ENCODE peak calls at places on chromosomes 1 and 21, in six cellular contexts. U is dorsolateral prefrontal cortex; O is WERI-Rb-1; Y is GM23248; R is CD8-positive, alpha-beta T cell; K is CD8-positive, alpha-beta memory T cell. X is an unnamed sample.

GRCh38 chr21:38824124-38824822 is 18.5 kb downstream of the ETS2 start:
- DNase-seq in U (no peak), O (no peak), R (no peak), Y (peak; percentile 75), K (no peak), X (no peak)

GRCh38 chr1:111723871-111724270 is 15.3 kb downstream of the INKA2 start:
- DNase-seq in U (no peak), R (no peak), Y (no peak), O (no peak), K (no peak), X (no peak)

GRCh38 chr1:156608981-156609380 is 7.7 kb upstream of the GPATCH4 start:
- DNase-seq in R (peak; percentile 75), O (peak; percentile 78), Y (peak; percentile 34), U (no peak), K (no peak), X (no peak)

GRCh38 chr1:64745986-64746940 is 1.4 kb downstream of the RAVER2 start:
- DNase-seq in K (no peak), U (no peak), Y (no peak), O (no peak), R (no peak), X (no peak)

GRCh38 chr1:230197644-230198567 is 130.9 kb downstream of the GALNT2 start:
- DNase-seq in K (no peak), Y (no peak), R (no peak), U (no peak), O (no peak), X (no peak)

GRCh38 chr1:89169166-89169565 is 6.6 kb downstream of the GBP7 start:
- DNase-seq in R (no peak), O (no peak), K (no peak), U (no peak), Y (no peak), X (no peak)

GRCh38 chr1:52955129-52955970 is 28.3 kb downstream of the SCP2 start:
- DNase-seq in Y (peak; percentile 92), R (no peak), K (no peak), O (no peak), U (no peak), X (no peak)

GRCh38 chr1:245094092-245094491 is 60.7 kb upstream of the KIF26B start:
- DNase-seq in U (no peak), R (no peak), K (no peak), Y (no peak), O (peak; percentile 22), X (no peak)

GRCh38 chr21:33300701-33301631 is 23.8 kb upstream of the IFNAR1 start:
- DNase-seq in R (no peak), U (no peak), O (no peak), Y (no peak), K (no peak), X (no peak)

GRCh38 chr1:1841575-1841991 is 49.3 kb downstream of the GNB1 start:
- DNase-seq in R (no peak), U (no peak), Y (peak; percentile 79), O (no peak), K (no peak), X (no peak)

GRCh38 chr1:216457356-216457755 is 34.1 kb upstream of the USH2A start:
- DNase-seq in U (no peak), R (no peak), Y (no peak), O (no peak), K (no peak), X (no peak)

GRCh38 chr1:201584510-201584991 is 45.6 kb downstream of the NAV1 start:
- DNase-seq in U (no peak), O (peak; percentile 25), R (no peak), K (no peak), Y (peak; percentile 86), X (no peak)
- H3K27ac ChIP-seq in U (peak overlapping the region; percentile 13), O (no peak overlapping the region), R (no peak overlapping the region), K (no peak overlapping the region), Y (peak overlapping the region; percentile 80), X (peak overlapping the region; percentile 23)

GRCh38 chr1:226679303-226679702 is 59.8 kb downstream of the ITPKB start:
- DNase-seq in K (no peak), Y (no peak), U (no peak), R (no peak), O (no peak), X (no peak)
- H3K27me3 ChIP-seq in K (no peaks in the 10 kb centered on the region), Y (no peaks in the 10 kb centered on the region), U (no peaks in the 10 kb centered on the region), R (no peaks in the 10 kb centered on the region), O (no peaks in the 10 kb centered on the region), X (no peaks in the 10 kb centered on the region)

DNA sequence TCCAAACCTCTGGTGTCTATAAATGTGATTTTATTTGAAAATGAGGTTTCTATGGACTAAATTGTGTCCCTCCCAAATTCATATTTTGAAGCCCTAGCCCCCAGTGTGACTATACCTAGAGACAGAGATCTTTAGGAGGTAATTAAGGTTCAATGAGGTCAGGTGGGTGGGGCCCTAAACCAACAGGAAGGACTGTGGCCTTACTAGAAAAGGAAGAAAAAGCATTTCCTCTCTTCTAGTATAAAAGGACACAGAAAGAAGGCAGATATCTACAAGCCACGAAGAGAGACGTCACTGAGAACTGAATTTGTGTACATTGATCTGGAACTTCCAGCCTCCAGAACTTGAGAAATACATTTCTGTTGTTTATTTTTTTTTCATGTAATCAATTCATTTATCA is 123.1 kb upstream of the RUNX1 start:
- DNase-seq in K (peak; percentile 6), R (no peak), U (no peak), Y (no peak), O (no peak), X (no peak)
- H3K4me3 ChIP-seq in K (no peak overlapping the region), R (no peak overlapping the region), U (no peak overlapping the region), Y (no peak overlapping the region), O (no peak overlapping the region), X (no peak overlapping the region)

GRCh38 chr21:31336739-31337040 is 7.4 kb downstream of the TIAM1 start:
- DNase-seq in O (no peak), R (no peak), K (no peak), U (no peak), Y (no peak), X (no peak)

GRCh38 chr21:31338892-31339368 is 5.1 kb downstream of the TIAM1 start:
- DNase-seq in O (no peak), K (no peak), Y (no peak), R (no peak), U (no peak), X (no peak)

GRCh38 chr21:31337086-31337485 is 7.0 kb downstream of the TIAM1 start:
- DNase-seq in U (no peak), Y (no peak), O (no peak), R (no peak), K (no peak), X (no peak)

GRCh38 chr21:31339736-31340135 is 4.3 kb downstream of the TIAM1 start:
- DNase-seq in K (no peak), U (no peak), O (no peak), Y (no peak), R (no peak), X (no peak)

DNA sequence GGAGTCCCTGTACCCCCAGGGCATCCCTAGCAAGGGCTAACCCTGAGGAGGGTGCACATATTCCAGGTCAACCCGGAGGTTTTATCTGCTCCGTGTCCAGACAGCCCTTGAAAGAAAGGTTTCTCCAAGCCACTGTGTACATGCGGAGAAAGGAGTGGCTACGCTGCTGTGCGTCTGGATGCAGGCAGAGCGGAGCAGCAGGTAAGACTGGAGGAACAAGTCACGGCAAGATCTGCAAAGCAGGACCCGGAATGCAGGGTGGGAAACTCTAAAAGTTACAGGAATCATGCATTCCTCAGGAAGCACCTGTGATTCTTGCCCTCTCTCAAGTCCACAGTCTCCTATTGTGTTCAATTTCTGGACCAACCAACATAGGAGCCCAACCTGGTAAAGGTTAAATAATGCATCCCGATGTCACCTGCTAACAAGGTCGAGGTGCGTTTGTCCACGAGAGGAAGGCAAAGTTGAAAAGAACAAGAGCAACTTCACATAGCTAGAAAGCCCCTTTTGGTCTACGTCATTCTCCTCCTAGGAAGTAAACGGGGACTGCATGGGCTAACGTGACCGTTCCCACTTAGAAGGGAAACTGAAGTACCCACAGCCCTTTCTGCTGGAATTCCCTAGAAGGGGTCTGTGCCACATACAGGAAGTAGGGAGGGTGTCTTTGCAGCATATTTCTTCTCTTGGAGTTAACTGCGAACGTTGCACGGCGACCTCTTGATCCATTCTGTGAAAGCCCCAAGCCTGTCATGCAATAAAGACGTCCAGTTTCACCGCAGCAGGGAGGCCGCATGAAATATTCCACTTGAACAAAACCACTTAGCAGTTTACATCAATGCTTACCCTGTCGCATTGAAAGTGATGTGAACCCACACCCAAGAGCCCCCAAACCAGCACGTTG is 5.8 kb downstream of the TIAM1 start:
- DNase-seq in Y (no peak), U (no peak), O (no peak), K (no peak), R (no peak), X (no peak)
- H3K27ac ChIP-seq in Y (no peak overlapping the region), U (no peak overlapping the region), O (no peak overlapping the region), K (no peak overlapping the region), R (no peak overlapping the region), X (no peak overlapping the region)

GRCh38 chr1:181557313-181557712 is 74.0 kb downstream of the CACNA1E start:
- DNase-seq in U (no peak), R (no peak), K (no peak), Y (no peak), O (no peak), X (no peak)
- H3K27me3 ChIP-seq in U (no peaks in the 10 kb centered on the region), R (no peaks in the 10 kb centered on the region), K (no peaks in the 10 kb centered on the region), Y (no peaks in the 10 kb centered on the region), O (no peaks in the 10 kb centered on the region), X (no peaks in the 10 kb centered on the region)

DNA sequence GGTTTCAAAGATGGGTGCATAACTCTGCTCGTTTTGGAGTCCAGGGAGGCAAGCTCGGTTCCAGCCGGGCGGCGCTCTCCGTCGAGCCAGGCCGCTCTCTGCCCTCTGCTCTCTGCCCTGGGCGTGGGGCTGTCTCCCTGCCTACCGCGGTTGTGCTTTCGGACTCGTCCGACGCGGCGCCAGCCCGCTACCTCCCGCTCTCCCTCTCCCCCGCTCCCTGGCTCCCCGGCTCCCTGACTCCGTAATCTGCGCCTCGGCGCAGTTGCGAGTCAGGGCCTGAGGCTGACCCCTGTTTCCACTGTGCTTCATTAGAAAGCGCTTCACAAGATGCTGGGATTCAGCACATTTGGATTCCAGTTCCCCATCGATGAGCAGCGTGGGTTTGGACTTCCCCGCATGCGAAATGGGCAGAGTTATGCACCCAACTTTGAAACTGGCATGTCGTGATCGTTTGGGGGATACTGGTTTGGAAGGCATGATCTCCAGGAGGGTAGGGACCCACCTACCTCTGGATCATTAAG is 2.3 kb downstream of the SOX13 start:
- DNase-seq in K (no peak), R (no peak), O (no peak), Y (peak; percentile 66), U (no peak), X (peak; percentile 45)
- H3K4me3 ChIP-seq in K (peak overlapping the region; percentile 45), R (peak overlapping the region; percentile 65), O (no peak overlapping the region), Y (peak overlapping the region; percentile 77), U (peak overlapping the region; percentile 74), X (peak overlapping the region; percentile 86)

DNA sequence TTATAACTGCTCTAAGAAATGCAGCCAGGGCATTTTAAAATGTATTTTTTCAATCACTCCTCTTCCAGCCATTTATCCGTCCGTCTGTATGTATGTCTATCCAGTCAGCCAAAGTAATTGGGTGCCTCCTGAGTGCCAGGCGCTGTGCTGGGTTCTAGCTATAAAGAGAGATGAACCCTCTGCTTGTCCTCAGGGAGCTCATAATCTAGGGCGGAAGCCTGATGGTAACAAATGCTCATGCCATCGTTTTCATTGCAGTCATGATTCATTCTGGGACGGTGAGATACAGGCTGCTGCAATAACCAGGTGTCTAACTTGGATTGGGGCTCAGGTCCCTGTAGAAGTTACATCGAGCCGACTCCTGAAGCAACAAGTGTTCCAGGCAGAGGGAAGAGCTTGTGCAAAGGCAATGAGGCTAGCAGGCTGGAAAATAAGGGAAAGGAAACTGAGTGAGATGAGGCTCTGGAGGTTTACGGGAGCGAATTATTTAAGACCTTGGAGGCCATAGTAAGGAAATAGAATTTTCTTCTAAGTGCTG is 11.6 kb downstream of the IFI6 start:
- DNase-seq in R (no peak), K (no peak), U (no peak), Y (peak; percentile 40), O (no peak), X (no peak)
- H3K27ac ChIP-seq in R (peak overlapping the region; percentile 52), K (peak overlapping the region; percentile 72), U (peak overlapping the region; percentile 74), Y (peak overlapping the region; percentile 99), O (no peak overlapping the region), X (peak overlapping the region; percentile 97)